ENCODE peak calls at places on chromosomes 13 and 19, in six cellular contexts. One of them, this sample, is unnamed.

GRCh38 chr19:18596752-18597157 is 8.2 kb downstream of the REX1BD start:
- DNase-seq in breast epithelium: no peak
- DNase-seq in heart left ventricle: peak; percentile 77
- DNase-seq in spleen: peak; percentile 80
- DNase-seq in upper lobe of left lung: peak; percentile 89
- DNase-seq in A549: peak; percentile 45
- DNase-seq in this sample: no peak

GRCh38 chr13:31749929-31750328 is 10.6 kb downstream of the RXFP2 start:
- DNase-seq in spleen: no peak
- DNase-seq in upper lobe of left lung: no peak
- DNase-seq in A549: no peak
- DNase-seq in heart left ventricle: no peak
- DNase-seq in breast epithelium: no peak
- DNase-seq in this sample: no peak

GRCh38 chr13:34971473-34971872 is 29.4 kb downstream of the NBEA start:
- DNase-seq in spleen: no peak
- DNase-seq in upper lobe of left lung: no peak
- DNase-seq in heart left ventricle: no peak
- DNase-seq in breast epithelium: no peak
- DNase-seq in A549: no peak
- DNase-seq in this sample: no peak

GRCh38 chr13:35994131-35994966 is 136.8 kb downstream of the DCLK1 start:
- DNase-seq in heart left ventricle: no peak
- DNase-seq in upper lobe of left lung: no peak
- DNase-seq in A549: no peak
- DNase-seq in breast epithelium: no peak
- DNase-seq in spleen: no peak
- DNase-seq in this sample: no peak

GRCh38 chr13:93224545-93224944 is 2.1 kb upstream of the GPC6 start:
- DNase-seq in A549: peak; percentile 80
- DNase-seq in upper lobe of left lung: no peak
- DNase-seq in heart left ventricle: no peak
- DNase-seq in spleen: no peak
- DNase-seq in breast epithelium: no peak
- DNase-seq in this sample: no peak

GRCh38 chr13:26996965-26997752 is 174.5 kb downstream of the USP12 start:
- DNase-seq in A549: no peak
- DNase-seq in upper lobe of left lung: no peak
- DNase-seq in spleen: peak; percentile 84
- DNase-seq in heart left ventricle: no peak
- DNase-seq in breast epithelium: no peak
- DNase-seq in this sample: no peak

GRCh38 chr13:94382520-94382919 is 97.0 kb downstream of the DCT start:
- DNase-seq in upper lobe of left lung: no peak
- DNase-seq in spleen: no peak
- DNase-seq in heart left ventricle: no peak
- DNase-seq in breast epithelium: no peak
- DNase-seq in A549: no peak
- DNase-seq in this sample: no peak

GRCh38 chr19:4555657-4556561 is 3.6 kb downstream of the SEMA6B start:
- DNase-seq in spleen: no peak
- DNase-seq in heart left ventricle: no peak
- DNase-seq in breast epithelium: no peak
- DNase-seq in A549: peak; percentile 68
- DNase-seq in upper lobe of left lung: peak; percentile 65
- DNase-seq in this sample: no peak

GRCh38 chr13:53198017-53198416 is 169.4 kb downstream of the OLFM4 start:
- DNase-seq in heart left ventricle: no peak
- DNase-seq in upper lobe of left lung: no peak
- DNase-seq in breast epithelium: no peak
- DNase-seq in A549: no peak
- DNase-seq in spleen: no peak
- DNase-seq in this sample: no peak

GRCh38 chr13:113139580-113139979 is 17.0 kb downstream of the F10 start:
- DNase-seq in A549: no peak
- DNase-seq in spleen: no peak
- DNase-seq in breast epithelium: no peak
- DNase-seq in upper lobe of left lung: no peak
- DNase-seq in heart left ventricle: no peak
- DNase-seq in this sample: no peak

GRCh38 chr13:32021785-32022184 is 9.8 kb upstream of the FRY start:
- DNase-seq in spleen: no peak
- DNase-seq in upper lobe of left lung: no peak
- DNase-seq in A549: no peak
- DNase-seq in breast epithelium: no peak
- DNase-seq in heart left ventricle: no peak
- DNase-seq in this sample: no peak

GRCh38 chr13:110610955-110611595 is 4.3 kb upstream of the NAXD start:
- DNase-seq in breast epithelium: no peak
- DNase-seq in heart left ventricle: no peak
- DNase-seq in spleen: no peak
- DNase-seq in A549: no peak
- DNase-seq in upper lobe of left lung: no peak
- DNase-seq in this sample: no peak

GRCh38 chr13:38223093-38223492 is 126.6 kb upstream of the UFM1 start:
- DNase-seq in breast epithelium: no peak
- DNase-seq in A549: no peak
- DNase-seq in spleen: no peak
- DNase-seq in heart left ventricle: no peak
- DNase-seq in upper lobe of left lung: no peak
- DNase-seq in this sample: no peak

GRCh38 chr13:29454931-29455481 is 140.5 kb downstream of the SLC7A1 start:
- DNase-seq in upper lobe of left lung: no peak
- DNase-seq in breast epithelium: peak; percentile 41
- DNase-seq in spleen: no peak
- DNase-seq in A549: peak; percentile 24
- DNase-seq in heart left ventricle: no peak
- DNase-seq in this sample: no peak

GRCh38 chr19:3504723-3505122 is 1.4 kb upstream of the FZR1 start:
- DNase-seq in upper lobe of left lung: no peak
- DNase-seq in spleen: no peak
- DNase-seq in breast epithelium: no peak
- DNase-seq in heart left ventricle: no peak
- DNase-seq in A549: no peak
- DNase-seq in this sample: no peak

GRCh38 chr19:2187164-2187563 is 23.4 kb downstream of the DOT1L start:
- DNase-seq in spleen: no peak
- DNase-seq in A549: no peak
- DNase-seq in breast epithelium: no peak
- DNase-seq in upper lobe of left lung: peak; percentile 78
- DNase-seq in heart left ventricle: no peak
- DNase-seq in this sample: no peak
- H3K4me3 ChIP-seq in spleen: no peak overlapping the region
- H3K4me3 ChIP-seq in A549: no peak overlapping the region
- H3K4me3 ChIP-seq in breast epithelium: no peak overlapping the region
- H3K4me3 ChIP-seq in upper lobe of left lung: no peak overlapping the region
- H3K4me3 ChIP-seq in heart left ventricle: no peak overlapping the region
- H3K4me3 ChIP-seq in this sample: no peak overlapping the region

DNA sequence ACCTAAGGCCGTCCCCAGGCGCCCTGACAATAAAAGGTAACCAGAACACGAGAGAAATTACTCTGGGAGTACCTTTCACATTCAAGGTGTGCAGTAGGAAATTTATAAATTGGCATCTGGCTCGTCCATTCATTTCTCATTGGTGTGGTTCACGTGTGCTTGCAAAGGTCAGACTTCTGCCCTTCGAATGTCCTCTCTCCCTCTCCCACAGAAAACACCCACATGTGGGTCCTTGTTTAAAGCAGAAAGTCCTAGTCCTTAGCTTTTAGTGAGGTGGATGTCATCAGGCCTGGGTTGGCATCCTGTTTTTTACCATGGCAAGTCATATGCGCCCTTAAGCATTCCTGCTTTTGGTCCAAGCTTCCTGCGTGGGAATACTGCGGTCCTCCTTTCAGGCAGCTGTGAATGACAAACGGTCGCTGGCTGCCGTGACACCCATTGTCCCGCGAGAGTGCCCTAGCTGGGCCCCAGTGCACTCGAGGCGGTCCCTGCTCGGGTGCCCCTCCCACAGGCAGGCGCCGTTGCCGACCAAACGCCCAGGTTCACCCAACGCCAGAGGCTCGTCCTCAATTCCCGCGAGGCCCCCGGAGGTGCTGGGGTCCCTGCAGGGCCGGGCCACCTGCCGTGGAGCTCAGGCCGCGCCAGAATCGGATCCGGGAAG is at the start of gene NUDT19:
- DNase-seq in breast epithelium: peak; percentile 73
- DNase-seq in spleen: peak; percentile 96
- DNase-seq in A549: peak; percentile 94
- DNase-seq in upper lobe of left lung: peak; percentile 95
- DNase-seq in heart left ventricle: peak; percentile 94
- DNase-seq in this sample: peak; percentile 79
- TF ChIP-seq POLR2A in breast epithelium: no peak
- TF ChIP-seq POLR2A in spleen: peak; percentile 66
- TF ChIP-seq POLR2A in A549: peak; percentile 92
- TF ChIP-seq POLR2A in upper lobe of left lung: peak; percentile 84
- TF ChIP-seq POLR2A in heart left ventricle: peak; percentile 46
- TF ChIP-seq POLR2A in this sample: no peak

GRCh38 chr19:35039881-35040456 is 1.6 kb upstream of the HPN start:
- DNase-seq in upper lobe of left lung: peak; percentile 87
- DNase-seq in breast epithelium: no peak
- DNase-seq in heart left ventricle: no peak
- DNase-seq in spleen: no peak
- DNase-seq in A549: no peak
- DNase-seq in this sample: no peak

GRCh38 chr19:35038623-35039512 is 2.7 kb upstream of the HPN start:
- DNase-seq in A549: no peak
- DNase-seq in heart left ventricle: no peak
- DNase-seq in breast epithelium: no peak
- DNase-seq in upper lobe of left lung: no peak
- DNase-seq in spleen: no peak
- DNase-seq in this sample: no peak

GRCh38 chr19:35041548-35042055 is at the start of gene HPN:
- DNase-seq in upper lobe of left lung: peak; percentile 86
- DNase-seq in heart left ventricle: no peak
- DNase-seq in spleen: no peak
- DNase-seq in breast epithelium: no peak
- DNase-seq in A549: no peak
- DNase-seq in this sample: no peak

GRCh38 chr19:35040826-35041547 is 534 bp upstream of the HPN start:
- DNase-seq in breast epithelium: peak; percentile 86
- DNase-seq in upper lobe of left lung: peak; percentile 93
- DNase-seq in spleen: peak; percentile 92
- DNase-seq in A549: no peak
- DNase-seq in heart left ventricle: peak; percentile 93
- DNase-seq in this sample: peak; percentile 82

DNA sequence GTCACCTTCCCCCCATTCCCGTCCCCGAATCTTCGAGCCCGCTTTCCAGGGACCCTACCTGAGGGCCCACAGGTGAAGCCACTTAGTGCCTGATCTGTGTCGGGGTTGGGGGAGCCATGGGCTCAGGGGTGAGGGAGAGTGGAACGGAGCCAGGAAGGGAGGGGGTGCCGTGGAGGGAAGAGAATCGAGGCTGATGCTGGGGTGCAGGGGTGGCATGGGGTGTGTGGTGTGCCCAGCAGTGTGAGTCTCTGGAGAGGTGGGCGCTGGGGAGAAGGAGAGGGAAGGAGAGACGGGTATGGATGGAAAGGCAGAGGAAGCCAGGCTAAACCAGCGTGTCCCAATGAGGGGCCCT is 1.1 kb upstream of the HPN start:
- DNase-seq in upper lobe of left lung: no peak
- DNase-seq in breast epithelium: no peak
- DNase-seq in A549: no peak
- DNase-seq in heart left ventricle: no peak
- DNase-seq in spleen: no peak
- DNase-seq in this sample: no peak
- H3K4me3 ChIP-seq in upper lobe of left lung: peak overlapping the region; percentile 44
- H3K4me3 ChIP-seq in breast epithelium: peak overlapping the region; percentile 34
- H3K4me3 ChIP-seq in A549: no peak overlapping the region
- H3K4me3 ChIP-seq in heart left ventricle: peak overlapping the region; percentile 29
- H3K4me3 ChIP-seq in spleen: no peak overlapping the region
- H3K4me3 ChIP-seq in this sample: no peak overlapping the region

DNA sequence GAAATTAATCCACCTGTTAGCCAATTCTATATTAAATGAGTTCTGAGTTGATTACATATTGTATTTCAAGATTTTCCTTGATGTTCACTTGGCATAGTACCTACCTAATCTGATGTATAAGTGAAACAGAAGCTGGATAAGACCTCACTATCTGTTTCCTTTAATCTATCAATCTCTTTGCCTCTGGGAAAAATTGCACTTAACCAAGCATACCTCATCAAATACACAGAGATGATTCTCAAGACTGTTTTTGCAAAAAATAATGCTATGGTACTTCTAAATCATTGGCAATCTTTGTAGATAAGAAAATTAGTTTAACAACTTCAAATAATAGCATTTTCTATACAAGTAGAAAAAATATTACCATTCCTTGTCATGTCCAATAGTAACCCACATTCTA is 55.2 kb downstream of the SERPINE3 start:
- DNase-seq in upper lobe of left lung: no peak
- DNase-seq in breast epithelium: no peak
- DNase-seq in spleen: no peak
- DNase-seq in A549: no peak
- DNase-seq in heart left ventricle: no peak
- DNase-seq in this sample: no peak
- TF ChIP-seq POLR2A in upper lobe of left lung: no peak
- TF ChIP-seq POLR2A in breast epithelium: no peak
- TF ChIP-seq POLR2A in spleen: no peak
- TF ChIP-seq POLR2A in A549: no peak
- TF ChIP-seq POLR2A in heart left ventricle: no peak
- TF ChIP-seq POLR2A in this sample: no peak

GRCh38 chr19:17328517-17329060 is 6.1 kb downstream of the ANO8 start:
- DNase-seq in upper lobe of left lung: peak; percentile 86
- DNase-seq in A549: no peak
- DNase-seq in spleen: no peak
- DNase-seq in breast epithelium: no peak
- DNase-seq in heart left ventricle: no peak
- DNase-seq in this sample: no peak
- H3K4me3 ChIP-seq in upper lobe of left lung: peak overlapping the region; percentile 53
- H3K4me3 ChIP-seq in A549: no peak overlapping the region
- H3K4me3 ChIP-seq in spleen: peak overlapping the region; percentile 49
- H3K4me3 ChIP-seq in breast epithelium: peak overlapping the region; percentile 69
- H3K4me3 ChIP-seq in heart left ventricle: peak overlapping the region; percentile 20
- H3K4me3 ChIP-seq in this sample: peak overlapping the region; percentile 18